ENCODE peak calls at places on chromosomes 3 and 15, in five cellular contexts. One of them, this sample, is unnamed. For H3K9me3 and H3K36me3, the result is how much of the 10 kb centered on the place peaks cover.

GRCh38 chr3:9787714-9788113 is 4.6 kb downstream of the TADA3 start:
- DNase-seq in heart left ventricle: no peak
- DNase-seq in endodermal cell: no peak
- DNase-seq in Karpas-422: no peak
- DNase-seq in PC-3: no peak
- DNase-seq in this sample: no peak

GRCh38 chr3:114152519-114153151 is 26.2 kb downstream of the DRD3 start:
- DNase-seq in Karpas-422: peak
- DNase-seq in heart left ventricle: peak
- DNase-seq in PC-3: peak
- DNase-seq in endodermal cell: peak
- DNase-seq in this sample: peak

GRCh38 chr3:119304201-119304713 is 10.1 kb downstream of the ARHGAP31 start:
- DNase-seq in PC-3: peak
- DNase-seq in Karpas-422: no peak
- DNase-seq in endodermal cell: peak
- DNase-seq in heart left ventricle: no peak
- DNase-seq in this sample: no peak

GRCh38 chr3:193816656-193817311 is 223.8 kb downstream of the OPA1 start:
- DNase-seq in PC-3: no peak
- DNase-seq in Karpas-422: no peak
- DNase-seq in heart left ventricle: peak
- DNase-seq in endodermal cell: peak
- DNase-seq in this sample: no peak

GRCh38 chr3:153552887-153553604 is 391.0 kb downstream of the RAP2B start:
- DNase-seq in Karpas-422: no peak
- DNase-seq in endodermal cell: no peak
- DNase-seq in heart left ventricle: no peak
- DNase-seq in PC-3: no peak
- DNase-seq in this sample: no peak

GRCh38 chr3:64574194-64574593 is 113.6 kb downstream of the ADAMTS9 start:
- DNase-seq in heart left ventricle: no peak
- DNase-seq in PC-3: no peak
- DNase-seq in endodermal cell: no peak
- DNase-seq in Karpas-422: no peak
- DNase-seq in this sample: no peak

GRCh38 chr3:66267031-66267430 is 46.2 kb downstream of the SLC25A26 start:
- DNase-seq in heart left ventricle: no peak
- DNase-seq in Karpas-422: no peak
- DNase-seq in PC-3: no peak
- DNase-seq in endodermal cell: no peak
- DNase-seq in this sample: no peak

GRCh38 chr15:72782993-72783562 is 480 bp downstream of the ADPGK start:
- DNase-seq in Karpas-422: peak
- DNase-seq in heart left ventricle: peak
- DNase-seq in PC-3: peak
- DNase-seq in endodermal cell: peak
- DNase-seq in this sample: no peak

GRCh38 chr15:29151111-29151857 is 118.3 kb downstream of the NSMCE3 start:
- DNase-seq in endodermal cell: no peak
- DNase-seq in Karpas-422: no peak
- DNase-seq in PC-3: no peak
- DNase-seq in heart left ventricle: no peak
- DNase-seq in this sample: no peak

GRCh38 chr3:65342084-65342683 is 654.4 kb upstream of the ADAMTS9 start:
- DNase-seq in endodermal cell: peak
- DNase-seq in PC-3: peak
- DNase-seq in heart left ventricle: no peak
- DNase-seq in Karpas-422: peak
- DNase-seq in this sample: peak

GRCh38 chr3:46284981-46285683 is 42.9 kb downstream of the CCR3 start:
- DNase-seq in endodermal cell: no peak
- DNase-seq in PC-3: peak
- DNase-seq in Karpas-422: no peak
- DNase-seq in heart left ventricle: no peak
- DNase-seq in this sample: no peak

GRCh38 chr3:131328739-131329138 is 52.8 kb upstream of the NUDT16 start:
- DNase-seq in PC-3: no peak
- DNase-seq in Karpas-422: no peak
- DNase-seq in heart left ventricle: no peak
- DNase-seq in endodermal cell: no peak
- DNase-seq in this sample: no peak

GRCh38 chr3:37901721-37902120 is 40.0 kb downstream of the CTDSPL start:
- DNase-seq in heart left ventricle: no peak
- DNase-seq in PC-3: no peak
- DNase-seq in Karpas-422: no peak
- DNase-seq in endodermal cell: no peak
- DNase-seq in this sample: no peak

GRCh38 chr15:98718426-98719168 is 70.3 kb downstream of the IGF1R start:
- DNase-seq in heart left ventricle: no peak
- DNase-seq in PC-3: no peak
- DNase-seq in endodermal cell: no peak
- DNase-seq in Karpas-422: no peak
- DNase-seq in this sample: no peak

GRCh38 chr3:129553771-129554170 is 10.8 kb downstream of the H1-8 start:
- DNase-seq in PC-3: no peak
- DNase-seq in heart left ventricle: no peak
- DNase-seq in Karpas-422: peak
- DNase-seq in endodermal cell: no peak
- DNase-seq in this sample: no peak

GRCh38 chr3:126552688-126553283 is 5.9 kb downstream of the C3orf22 start:
- DNase-seq in endodermal cell: peak
- DNase-seq in PC-3: no peak
- DNase-seq in Karpas-422: no peak
- DNase-seq in heart left ventricle: no peak
- DNase-seq in this sample: peak

GRCh38 chr3:152400912-152401311 is 132.2 kb downstream of the MBNL1 start:
- DNase-seq in endodermal cell: no peak
- DNase-seq in Karpas-422: no peak
- DNase-seq in heart left ventricle: no peak
- DNase-seq in PC-3: peak
- DNase-seq in this sample: no peak

GRCh38 chr3:18666655-18667054 is 241.5 kb upstream of the SATB1 start:
- DNase-seq in endodermal cell: no peak
- DNase-seq in heart left ventricle: no peak
- DNase-seq in PC-3: peak
- DNase-seq in Karpas-422: no peak
- DNase-seq in this sample: no peak

GRCh38 chr3:161197855-161198836 is 23.0 kb upstream of the NMD3 start:
- DNase-seq in Karpas-422: no peak
- DNase-seq in PC-3: peak
- DNase-seq in endodermal cell: no peak
- DNase-seq in heart left ventricle: no peak
- DNase-seq in this sample: no peak

GRCh38 chr15:62150445-62150844 is 14.6 kb downstream of the C2CD4B start:
- DNase-seq in endodermal cell: no peak
- DNase-seq in PC-3: no peak
- DNase-seq in Karpas-422: no peak
- DNase-seq in heart left ventricle: no peak
- DNase-seq in this sample: no peak

GRCh38 chr3:127544806-127545545 is 45.6 kb downstream of the TPRA1 start:
- DNase-seq in heart left ventricle: no peak
- DNase-seq in Karpas-422: no peak
- DNase-seq in endodermal cell: no peak
- DNase-seq in PC-3: no peak
- DNase-seq in this sample: no peak

GRCh38 chr15:89802231-89802928 is 12.3 kb downstream of the ANPEP start:
- DNase-seq in heart left ventricle: peak
- DNase-seq in endodermal cell: no peak
- DNase-seq in PC-3: no peak
- DNase-seq in Karpas-422: no peak
- DNase-seq in this sample: no peak

GRCh38 chr15:52185151-52185561 is 6.0 kb downstream of the GNB5 start:
- DNase-seq in PC-3: no peak
- DNase-seq in heart left ventricle: no peak
- DNase-seq in Karpas-422: no peak
- DNase-seq in endodermal cell: no peak
- DNase-seq in this sample: no peak

GRCh38 chr3:23926736-23927135 is 9.8 kb downstream of the RPL15 start:
- DNase-seq in heart left ventricle: no peak
- DNase-seq in PC-3: no peak
- DNase-seq in endodermal cell: no peak
- DNase-seq in Karpas-422: no peak
- DNase-seq in this sample: no peak

DNA sequence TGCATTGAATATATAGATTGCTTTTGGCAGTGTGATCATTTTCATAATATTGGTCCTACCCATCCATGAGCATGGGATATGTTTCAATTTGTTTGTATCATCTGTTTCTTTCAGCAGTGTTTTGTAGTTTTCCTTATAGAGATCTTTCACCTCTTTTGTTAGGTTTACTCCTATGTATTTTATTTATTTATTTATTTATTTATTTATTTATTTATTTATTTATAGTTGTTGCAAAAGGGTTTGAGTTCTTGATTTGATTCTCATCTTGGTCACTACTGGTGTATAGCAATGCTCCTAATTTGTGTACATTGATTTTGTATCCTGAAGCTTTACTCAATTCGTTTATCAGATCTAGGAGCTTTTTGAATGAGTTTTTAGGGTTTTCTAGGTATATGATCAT is 478.2 kb downstream of the UNC13C start:
- DNase-seq in heart left ventricle: no peak
- DNase-seq in PC-3: no peak
- DNase-seq in endodermal cell: no peak
- DNase-seq in Karpas-422: no peak
- DNase-seq in this sample: no peak
- H3K9me3 ChIP-seq in heart left ventricle: under half
- H3K9me3 ChIP-seq in PC-3: under half
- H3K9me3 ChIP-seq in endodermal cell: under half
- H3K9me3 ChIP-seq in Karpas-422: under half
- H3K9me3 ChIP-seq in this sample: under half

DNA sequence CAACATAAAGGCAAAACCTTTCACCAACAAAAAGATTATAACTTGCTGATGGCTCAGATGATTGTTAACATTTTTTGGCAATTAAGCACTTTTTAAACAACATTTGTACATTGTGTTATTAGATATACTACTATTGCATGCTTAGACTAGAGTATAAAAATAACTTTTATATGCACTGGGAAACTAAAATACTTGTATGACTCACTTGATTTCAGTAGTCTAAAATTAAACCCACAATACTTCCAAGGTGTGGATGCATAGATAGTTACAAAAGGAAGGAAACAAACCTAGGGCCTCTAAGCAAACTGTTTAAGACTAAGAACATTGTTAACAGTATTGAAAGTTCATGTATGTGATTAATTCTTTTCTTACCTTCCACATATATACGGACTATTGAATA is 1521.5 kb downstream of the OTOL1 start:
- DNase-seq in Karpas-422: no peak
- DNase-seq in heart left ventricle: no peak
- DNase-seq in endodermal cell: no peak
- DNase-seq in PC-3: no peak
- DNase-seq in this sample: no peak
- H3K36me3 ChIP-seq in Karpas-422: under half
- H3K36me3 ChIP-seq in heart left ventricle: under half
- H3K36me3 ChIP-seq in endodermal cell: under half
- H3K36me3 ChIP-seq in PC-3: under half
- H3K36me3 ChIP-seq in this sample: under half

DNA sequence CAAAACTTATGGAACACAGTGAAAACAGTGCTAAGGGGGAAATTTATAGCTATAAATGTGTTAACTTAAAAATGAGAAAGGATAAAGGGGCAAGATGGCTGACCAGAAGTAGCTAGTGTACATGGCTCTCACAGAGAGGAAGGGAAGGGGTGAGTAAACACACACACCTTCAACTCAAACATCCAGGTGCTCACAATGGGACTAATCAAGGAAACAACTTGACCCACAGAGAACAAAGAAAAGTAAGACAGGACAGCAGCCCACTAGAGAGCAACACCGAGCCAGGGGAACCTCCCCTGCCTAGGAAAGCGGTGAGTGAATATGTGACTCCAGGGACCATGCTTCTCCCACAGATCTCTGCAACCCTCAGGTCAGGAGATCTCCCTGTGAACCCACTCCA is 85.0 kb upstream of the UBP1 start:
- DNase-seq in heart left ventricle: no peak
- DNase-seq in Karpas-422: no peak
- DNase-seq in endodermal cell: no peak
- DNase-seq in PC-3: peak
- DNase-seq in this sample: no peak
- H3K9me3 ChIP-seq in heart left ventricle: under half
- H3K9me3 ChIP-seq in Karpas-422: under half
- H3K9me3 ChIP-seq in endodermal cell: half or more
- H3K9me3 ChIP-seq in PC-3: under half
- H3K9me3 ChIP-seq in this sample: under half

GRCh38 chr3:16328124-16328523 is 63.1 kb downstream of the OXNAD1 start:
- DNase-seq in Karpas-422: no peak
- DNase-seq in endodermal cell: peak
- DNase-seq in PC-3: no peak
- DNase-seq in heart left ventricle: no peak
- DNase-seq in this sample: no peak
- H3K36me3 ChIP-seq in Karpas-422: half or more
- H3K36me3 ChIP-seq in endodermal cell: under half
- H3K36me3 ChIP-seq in PC-3: under half
- H3K36me3 ChIP-seq in heart left ventricle: half or more
- H3K36me3 ChIP-seq in this sample: under half

GRCh38 chr3:54324069-54324468 is 201.7 kb downstream of the CACNA2D3 start:
- DNase-seq in heart left ventricle: no peak
- DNase-seq in Karpas-422: no peak
- DNase-seq in endodermal cell: no peak
- DNase-seq in PC-3: no peak
- DNase-seq in this sample: no peak

GRCh38 chr3:54320376-54320775 is 198.0 kb downstream of the CACNA2D3 start:
- DNase-seq in heart left ventricle: no peak
- DNase-seq in endodermal cell: no peak
- DNase-seq in Karpas-422: no peak
- DNase-seq in PC-3: no peak
- DNase-seq in this sample: no peak

GRCh38 chr3:54326951-54327350 is 204.6 kb downstream of the CACNA2D3 start:
- DNase-seq in PC-3: no peak
- DNase-seq in Karpas-422: no peak
- DNase-seq in endodermal cell: no peak
- DNase-seq in heart left ventricle: no peak
- DNase-seq in this sample: no peak

GRCh38 chr3:54321515-54321914 is 199.2 kb downstream of the CACNA2D3 start:
- DNase-seq in Karpas-422: no peak
- DNase-seq in endodermal cell: no peak
- DNase-seq in heart left ventricle: no peak
- DNase-seq in PC-3: no peak
- DNase-seq in this sample: no peak

DNA sequence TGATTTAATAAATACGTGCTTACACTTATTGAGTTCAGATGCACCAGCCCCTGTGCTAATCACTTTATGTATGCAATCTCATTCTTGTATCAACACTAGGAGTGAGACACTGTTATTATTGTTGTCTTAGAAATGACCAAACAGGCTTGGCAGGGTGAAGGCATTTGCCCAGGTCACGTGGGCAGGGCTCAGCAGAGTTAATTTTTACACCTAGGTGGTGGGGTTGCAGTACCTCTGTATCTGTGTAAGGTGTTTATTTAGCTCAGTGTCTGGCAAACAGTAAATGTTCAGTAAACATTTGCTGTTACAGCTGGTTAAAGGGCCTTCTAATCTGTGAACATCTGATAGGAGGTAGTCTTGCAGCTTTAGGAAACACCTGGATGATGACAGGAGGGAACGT is 200.0 kb downstream of the CACNA2D3 start:
- DNase-seq in Karpas-422: no peak
- DNase-seq in heart left ventricle: no peak
- DNase-seq in PC-3: no peak
- DNase-seq in endodermal cell: no peak
- DNase-seq in this sample: no peak
- H3K9me3 ChIP-seq in Karpas-422: under half
- H3K9me3 ChIP-seq in heart left ventricle: under half
- H3K9me3 ChIP-seq in PC-3: under half
- H3K9me3 ChIP-seq in endodermal cell: under half
- H3K9me3 ChIP-seq in this sample: under half